ENCODE peak calls at places on chromosomes 13 and 19, in six cellular contexts. Q is breast epithelium; G is dorsolateral prefrontal cortex; P is natural killer cell; L is activated CD8-positive, alpha-beta T cell treated with anti-CD3 and anti-CD28 coated beads for 36 hours; Z is heart right ventricle. K is an unnamed sample.

GRCh38 chr19:1725100-1726064 is 27.9 kb upstream of the ONECUT3 start:
- DNase-seq in Q (no peak), G (peak), P (no peak), L (peak), Z (no peak), K (no peak)

GRCh38 chr19:15328312-15328711 is 4.0 kb downstream of the BRD4 start:
- DNase-seq in Q (no peak), G (no peak), P (no peak), L (no peak), Z (no peak), K (no peak)

GRCh38 chr13:51033431-51034185 is 77.5 kb downstream of the C13orf42 start:
- DNase-seq in Q (no peak), G (no peak), P (no peak), L (no peak), Z (no peak), K (no peak)

GRCh38 chr13:92224052-92224821 is 825.8 kb downstream of the GPC5 start:
- DNase-seq in Q (no peak), G (no peak), P (no peak), L (no peak), Z (no peak), K (no peak)

GRCh38 chr13:30757026-30757425 is 21.7 kb downstream of the ALOX5AP start:
- DNase-seq in Q (no peak), G (no peak), P (no peak), L (no peak), Z (no peak), K (no peak)

GRCh38 chr19:33175886-33176669 is 18.1 kb upstream of the LRP3 start:
- DNase-seq in Q (peak), G (no peak), P (peak), L (peak), Z (no peak), K (no peak)

GRCh38 chr13:85798999-85799646 is at the start of gene SLITRK6:
- DNase-seq in Q (no peak), G (no peak), P (no peak), L (no peak), Z (no peak), K (no peak)

GRCh38 chr19:1862424-1863307 is 713 bp downstream of the KLF16 start:
- DNase-seq in Q (no peak), G (no peak), P (peak), L (peak), Z (no peak), K (no peak)

GRCh38 chr13:40540707-40541044 is 125.8 kb downstream of the FOXO1 start:
- DNase-seq in Q (no peak), G (no peak), P (no peak), L (no peak), Z (no peak), K (no peak)

GRCh38 chr19:8146877-8147575 is 2.4 kb downstream of the FBN3 start:
- DNase-seq in Q (no peak), G (no peak), P (no peak), L (no peak), Z (no peak), K (no peak)

GRCh38 chr19:42942187-42942789 is 5.3 kb upstream of the PSG7 start:
- DNase-seq in Q (no peak), G (no peak), P (no peak), L (peak), Z (no peak), K (no peak)
- TF ChIP-seq CTCF in Q (peak), G (no peak), P (no peak), L (peak), Z (peak), K (peak)

DNA sequence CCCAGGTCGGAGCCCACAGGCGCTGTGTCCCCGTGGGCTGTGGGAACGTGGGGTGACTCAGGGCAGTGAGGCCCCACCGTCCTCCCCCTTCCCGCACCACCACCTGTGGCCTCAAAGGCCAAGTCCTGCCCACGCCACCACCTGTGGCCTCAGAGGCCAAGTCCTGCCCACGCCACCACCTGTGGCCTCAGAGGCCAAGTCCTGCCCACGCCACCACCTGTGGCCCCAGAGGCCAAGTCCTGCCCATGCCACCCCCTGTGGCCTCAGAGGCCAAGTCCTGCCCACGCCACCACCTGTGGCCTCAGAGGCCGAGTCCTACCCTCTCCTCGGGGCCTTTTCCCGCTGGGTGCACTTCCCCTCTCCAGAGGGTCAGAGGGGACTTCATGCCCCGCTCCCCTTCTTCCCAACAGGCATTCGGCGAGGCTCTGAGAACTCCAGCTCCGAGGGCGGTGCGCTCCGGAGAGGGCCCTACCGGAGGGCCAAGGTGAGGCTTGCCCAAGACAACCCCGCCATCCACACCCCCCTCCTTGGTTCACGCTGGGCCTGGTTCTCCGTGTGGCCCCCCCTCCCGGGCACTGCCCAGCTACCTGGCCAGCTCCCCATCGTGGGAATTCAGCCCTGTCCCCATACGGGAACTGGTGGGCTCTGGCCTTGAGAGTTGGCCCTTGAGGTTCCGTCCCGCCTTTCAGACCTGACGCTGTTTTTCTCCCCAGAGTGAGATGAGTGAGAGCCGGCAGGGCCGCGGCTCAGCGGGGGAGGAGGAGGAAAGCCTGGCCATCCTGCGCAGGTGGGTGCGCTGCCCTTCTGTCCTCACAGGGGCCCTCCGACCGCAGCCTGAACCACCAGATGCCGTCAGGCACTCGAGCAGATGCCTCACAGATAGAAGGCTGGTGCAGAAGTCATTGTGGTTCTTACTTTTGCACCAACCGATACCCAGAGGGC is 27.4 kb upstream of the F7 start:
- DNase-seq in Q (no peak), G (no peak), P (no peak), L (no peak), Z (no peak), K (no peak)
- TF ChIP-seq CTCF in Q (no peak), G (no peak), P (no peak), L (no peak), Z (no peak), K (no peak)

DNA sequence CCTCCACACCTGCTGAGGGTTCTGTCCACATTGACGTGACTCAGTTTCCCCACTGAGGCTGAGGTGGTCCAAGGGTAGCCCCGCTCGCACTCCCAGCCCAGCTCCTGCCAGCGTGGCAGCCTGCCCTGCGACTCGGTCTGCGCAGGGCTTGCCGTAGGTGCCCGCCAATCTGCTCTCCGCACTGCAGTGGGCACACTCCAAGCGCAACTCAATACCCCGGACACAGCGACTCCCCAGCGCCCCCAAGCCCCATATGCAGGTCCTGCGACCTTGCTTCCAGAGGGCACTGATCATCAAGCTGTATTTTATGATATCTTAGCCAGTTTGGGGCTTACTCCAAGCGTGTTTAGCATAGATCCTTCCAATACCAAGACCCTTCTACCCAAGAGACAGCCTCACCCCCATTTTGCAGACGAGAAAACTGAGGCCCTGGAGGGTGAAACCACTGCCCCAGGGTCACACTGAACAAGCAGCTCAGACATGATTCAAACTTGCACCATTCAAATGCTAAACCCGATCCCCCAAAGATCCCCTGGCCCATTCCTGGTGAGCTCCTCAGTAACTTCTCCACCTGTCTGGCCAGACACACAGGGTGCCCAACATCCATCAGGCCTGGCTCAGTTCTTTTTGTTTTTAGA is 13.5 kb downstream of the PTPRS start:
- DNase-seq in Q (no peak), G (no peak), P (no peak), L (no peak), Z (no peak), K (no peak)
- TF ChIP-seq CTCF in Q (no peak), G (no peak), P (no peak), L (no peak), Z (no peak), K (no peak)

DNA sequence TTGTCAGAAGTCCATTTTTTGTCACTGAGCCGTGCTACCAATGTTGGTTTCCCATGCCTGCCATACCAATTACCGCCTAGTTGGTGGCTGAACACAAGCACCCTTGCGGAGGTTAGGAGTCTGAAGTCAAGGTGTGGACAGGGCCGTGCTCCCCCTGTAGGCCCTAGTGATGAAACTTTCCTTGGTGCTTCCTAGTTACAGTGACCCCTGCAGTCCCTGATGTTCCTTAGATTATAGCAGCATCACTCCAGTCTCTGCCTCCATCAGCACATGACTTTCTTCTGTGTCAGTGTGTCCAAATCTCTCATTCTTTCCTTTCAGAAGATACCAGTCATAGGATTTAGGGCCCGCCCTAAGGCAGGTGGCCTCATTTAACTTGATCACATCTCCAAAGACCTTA is 99.0 kb downstream of the MYO16 start:
- DNase-seq in Q (no peak), G (no peak), P (no peak), L (no peak), Z (no peak), K (no peak)
- TF ChIP-seq CTCF in Q (no peak), G (no peak), P (no peak), L (no peak), Z (no peak), K (no peak)

DNA sequence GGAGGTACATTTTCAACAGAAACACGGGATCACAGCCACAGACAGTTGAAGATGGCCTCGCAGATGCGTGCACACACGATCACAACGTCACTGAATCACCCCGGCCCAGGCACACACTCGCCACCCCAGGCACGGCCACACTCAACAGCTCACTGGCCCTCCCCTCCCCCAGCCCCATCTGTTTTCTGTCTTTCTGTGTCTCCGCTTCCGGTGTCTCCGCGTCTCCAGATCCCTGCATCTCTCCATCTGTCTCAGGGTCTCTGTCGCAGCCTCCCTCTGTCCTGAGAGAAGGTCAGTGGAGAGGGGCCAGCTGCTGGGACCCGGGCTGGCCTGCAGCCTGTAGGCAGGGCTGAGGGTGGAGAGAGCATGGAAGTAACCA is 3.8 kb upstream of the ATP1A3 start:
- DNase-seq in Q (no peak), G (no peak), P (no peak), L (peak), Z (no peak), K (no peak)
- TF ChIP-seq CTCF in Q (no peak), G (no peak), P (no peak), L (no peak), Z (no peak), K (no peak)

GRCh38 chr19:34502582-34503545 is 21.3 kb downstream of the WTIP start:
- DNase-seq in Q (peak), G (no peak), P (no peak), L (no peak), Z (no peak), K (no peak)

GRCh38 chr19:34499155-34499834 is 17.7 kb downstream of the WTIP start:
- DNase-seq in Q (no peak), G (no peak), P (no peak), L (no peak), Z (no peak), K (no peak)

GRCh38 chr19:34503546-34504272 is 22.2 kb downstream of the WTIP start:
- DNase-seq in Q (no peak), G (no peak), P (no peak), L (no peak), Z (no peak), K (no peak)

GRCh38 chr19:34500656-34501120 is 19.1 kb downstream of the WTIP start:
- DNase-seq in Q (no peak), G (no peak), P (no peak), L (no peak), Z (no peak), K (no peak)

GRCh38 chr19:34501339-34502320 is 20.1 kb downstream of the WTIP start:
- DNase-seq in Q (peak), G (peak), P (peak), L (peak), Z (peak), K (peak)
- TF ChIP-seq CTCF in Q (peak), G (peak), P (peak), L (peak), Z (peak), K (peak)

DNA sequence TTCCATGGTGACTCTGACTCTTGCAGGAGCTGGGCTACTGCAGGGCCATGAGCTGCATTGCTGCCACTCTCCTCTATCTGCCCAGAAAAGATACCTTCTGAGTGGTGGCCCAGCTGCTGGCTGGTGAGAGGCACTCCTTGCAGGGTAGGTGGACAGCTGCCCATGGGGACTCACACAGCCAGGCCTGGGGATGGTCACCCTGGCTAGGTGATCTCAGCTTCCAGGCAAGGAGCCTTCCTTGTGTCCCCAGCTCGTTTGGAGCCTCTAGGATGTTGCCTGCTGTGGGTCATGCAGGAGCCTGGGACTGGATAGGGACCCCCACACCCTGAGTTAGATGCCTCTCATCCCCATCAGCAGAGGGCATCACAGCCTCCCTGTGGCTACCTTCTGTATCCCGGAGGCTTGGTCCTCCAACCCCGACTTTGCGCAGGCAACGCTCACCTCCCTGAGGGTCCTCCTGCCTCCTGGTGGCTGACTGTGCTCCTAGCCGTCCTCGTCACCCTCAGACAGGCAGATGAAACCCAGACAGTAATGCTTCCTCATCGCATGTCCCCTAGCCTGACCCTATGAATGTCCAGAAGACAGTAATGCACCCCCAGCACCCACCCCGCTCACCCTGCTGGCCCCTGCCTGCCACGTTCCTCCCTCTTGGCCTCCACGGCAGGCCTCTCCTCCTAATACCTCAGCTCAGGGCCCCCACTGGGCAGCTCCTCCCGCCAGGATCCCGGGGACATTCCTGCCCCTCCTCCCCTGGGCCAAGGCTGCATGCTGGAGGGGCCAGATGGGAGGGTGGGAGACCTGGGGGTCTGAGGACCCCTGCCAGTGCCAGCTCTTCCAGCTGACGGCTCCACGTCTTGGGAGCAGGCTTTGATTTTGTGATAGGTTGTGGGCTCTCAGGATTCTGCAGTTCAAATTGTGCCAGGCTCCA is 13.6 kb upstream of the ZNF14 start:
- DNase-seq in Q (no peak), G (no peak), P (no peak), L (no peak), Z (no peak), K (no peak)
- TF ChIP-seq CTCF in Q (no peak), G (no peak), P (no peak), L (no peak), Z (no peak), K (no peak)

GRCh38 chr19:28633223-28634030 is 579.5 kb downstream of the UQCRFS1 start:
- DNase-seq in Q (no peak), G (no peak), P (peak), L (peak), Z (no peak), K (no peak)
- TF ChIP-seq CTCF in Q (no peak), G (peak), P (peak), L (peak), Z (peak), K (peak)